ENCODE peak calls at places on chromosomes 12 and 14, in nine cellular contexts. One of them, this sample, is unnamed.

GRCh38 chr12:70258605-70259403 is 15.6 kb downstream of the CNOT2 start:
- DNase-seq in dorsolateral prefrontal cortex: no peak
- DNase-seq in right cardiac atrium: no peak
- DNase-seq in heart left ventricle: no peak
- DNase-seq in tibial artery: no peak
- DNase-seq in uterus: no peak
- DNase-seq in mesendoderm: peak
- DNase-seq in A549: no peak
- DNase-seq in body of pancreas: no peak
- DNase-seq in this sample: no peak

GRCh38 chr12:57456145-57456700 is 1.1 kb downstream of the INHBE start:
- DNase-seq in dorsolateral prefrontal cortex: no peak
- DNase-seq in right cardiac atrium: no peak
- DNase-seq in heart left ventricle: no peak
- DNase-seq in tibial artery: no peak
- DNase-seq in uterus: no peak
- DNase-seq in mesendoderm: peak
- DNase-seq in A549: peak
- DNase-seq in body of pancreas: no peak
- DNase-seq in this sample: no peak

GRCh38 chr14:52071675-52072074 is 2.8 kb upstream of the NID2 start:
- DNase-seq in dorsolateral prefrontal cortex: no peak
- DNase-seq in right cardiac atrium: no peak
- DNase-seq in heart left ventricle: no peak
- DNase-seq in tibial artery: no peak
- DNase-seq in uterus: no peak
- DNase-seq in mesendoderm: peak
- DNase-seq in A549: no peak
- DNase-seq in body of pancreas: no peak
- DNase-seq in this sample: no peak

GRCh38 chr12:45613306-45613705 is 116.2 kb upstream of the ARID2 start:
- DNase-seq in dorsolateral prefrontal cortex: no peak
- DNase-seq in right cardiac atrium: no peak
- DNase-seq in heart left ventricle: no peak
- DNase-seq in tibial artery: no peak
- DNase-seq in uterus: no peak
- DNase-seq in mesendoderm: no peak
- DNase-seq in A549: no peak
- DNase-seq in body of pancreas: no peak
- DNase-seq in this sample: no peak

GRCh38 chr12:67811437-67812361 is 163.2 kb downstream of the DYRK2 start:
- DNase-seq in dorsolateral prefrontal cortex: no peak
- DNase-seq in right cardiac atrium: no peak
- DNase-seq in heart left ventricle: no peak
- DNase-seq in tibial artery: no peak
- DNase-seq in uterus: no peak
- DNase-seq in mesendoderm: peak
- DNase-seq in A549: no peak
- DNase-seq in body of pancreas: no peak
- DNase-seq in this sample: no peak

GRCh38 chr14:21229821-21230220 is 39.4 kb downstream of the HNRNPC start:
- DNase-seq in dorsolateral prefrontal cortex: no peak
- DNase-seq in right cardiac atrium: no peak
- DNase-seq in heart left ventricle: no peak
- DNase-seq in tibial artery: no peak
- DNase-seq in uterus: no peak
- DNase-seq in mesendoderm: no peak
- DNase-seq in A549: no peak
- DNase-seq in body of pancreas: no peak
- DNase-seq in this sample: no peak

GRCh38 chr14:58789756-58790155 is 152.0 kb downstream of the DACT1 start:
- DNase-seq in dorsolateral prefrontal cortex: no peak
- DNase-seq in right cardiac atrium: no peak
- DNase-seq in heart left ventricle: no peak
- DNase-seq in tibial artery: no peak
- DNase-seq in uterus: no peak
- DNase-seq in mesendoderm: no peak
- DNase-seq in A549: no peak
- DNase-seq in body of pancreas: no peak
- DNase-seq in this sample: no peak

GRCh38 chr12:130043685-130044421 is 118.4 kb upstream of the FZD10 start:
- DNase-seq in dorsolateral prefrontal cortex: no peak
- DNase-seq in right cardiac atrium: no peak
- DNase-seq in heart left ventricle: no peak
- DNase-seq in tibial artery: no peak
- DNase-seq in uterus: no peak
- DNase-seq in mesendoderm: no peak
- DNase-seq in A549: no peak
- DNase-seq in body of pancreas: no peak
- DNase-seq in this sample: no peak

GRCh38 chr12:120590741-120591407 is 9.7 kb upstream of the POP5 start:
- DNase-seq in dorsolateral prefrontal cortex: no peak
- DNase-seq in right cardiac atrium: no peak
- DNase-seq in heart left ventricle: no peak
- DNase-seq in tibial artery: no peak
- DNase-seq in uterus: no peak
- DNase-seq in mesendoderm: no peak
- DNase-seq in A549: no peak
- DNase-seq in body of pancreas: no peak
- DNase-seq in this sample: no peak

GRCh38 chr12:121240484-121241202 is 30.7 kb downstream of the P2RX4 start:
- DNase-seq in dorsolateral prefrontal cortex: peak
- DNase-seq in right cardiac atrium: peak
- DNase-seq in heart left ventricle: peak
- DNase-seq in tibial artery: peak
- DNase-seq in uterus: peak
- DNase-seq in mesendoderm: peak
- DNase-seq in A549: no peak
- DNase-seq in body of pancreas: peak
- DNase-seq in this sample: no peak

GRCh38 chr12:104671407-104672095 is 214.8 kb downstream of the CHST11 start:
- DNase-seq in dorsolateral prefrontal cortex: peak
- DNase-seq in right cardiac atrium: peak
- DNase-seq in heart left ventricle: peak
- DNase-seq in tibial artery: peak
- DNase-seq in uterus: peak
- DNase-seq in mesendoderm: peak
- DNase-seq in A549: peak
- DNase-seq in body of pancreas: peak
- DNase-seq in this sample: no peak

GRCh38 chr14:84826349-84826748 is 703.6 kb upstream of the FLRT2 start:
- DNase-seq in dorsolateral prefrontal cortex: peak
- DNase-seq in right cardiac atrium: no peak
- DNase-seq in heart left ventricle: no peak
- DNase-seq in tibial artery: no peak
- DNase-seq in uterus: no peak
- DNase-seq in mesendoderm: no peak
- DNase-seq in A549: no peak
- DNase-seq in body of pancreas: no peak
- DNase-seq in this sample: no peak

GRCh38 chr14:33567736-33568124 is 383.1 kb downstream of the EGLN3 start:
- DNase-seq in dorsolateral prefrontal cortex: no peak
- DNase-seq in right cardiac atrium: no peak
- DNase-seq in heart left ventricle: no peak
- DNase-seq in tibial artery: no peak
- DNase-seq in uterus: no peak
- DNase-seq in mesendoderm: no peak
- DNase-seq in A549: no peak
- DNase-seq in body of pancreas: no peak
- DNase-seq in this sample: no peak

GRCh38 chr12:2960432-2960956 is 1.3 kb downstream of the TEAD4 start:
- DNase-seq in dorsolateral prefrontal cortex: no peak
- DNase-seq in right cardiac atrium: no peak
- DNase-seq in heart left ventricle: no peak
- DNase-seq in tibial artery: no peak
- DNase-seq in uterus: no peak
- DNase-seq in mesendoderm: peak
- DNase-seq in A549: peak
- DNase-seq in body of pancreas: no peak
- DNase-seq in this sample: no peak

GRCh38 chr12:79069009-79069408 is 204.4 kb downstream of the SYT1 start:
- DNase-seq in dorsolateral prefrontal cortex: no peak
- DNase-seq in right cardiac atrium: no peak
- DNase-seq in heart left ventricle: no peak
- DNase-seq in tibial artery: no peak
- DNase-seq in uterus: no peak
- DNase-seq in mesendoderm: no peak
- DNase-seq in A549: no peak
- DNase-seq in body of pancreas: no peak
- DNase-seq in this sample: no peak

GRCh38 chr14:20419404-20419803 is 6.1 kb upstream of the TEP1 start:
- DNase-seq in dorsolateral prefrontal cortex: no peak
- DNase-seq in right cardiac atrium: no peak
- DNase-seq in heart left ventricle: no peak
- DNase-seq in tibial artery: no peak
- DNase-seq in uterus: no peak
- DNase-seq in mesendoderm: no peak
- DNase-seq in A549: no peak
- DNase-seq in body of pancreas: no peak
- DNase-seq in this sample: no peak

GRCh38 chr14:58821421-58821820 is 183.7 kb downstream of the DACT1 start:
- DNase-seq in dorsolateral prefrontal cortex: no peak
- DNase-seq in right cardiac atrium: no peak
- DNase-seq in heart left ventricle: no peak
- DNase-seq in tibial artery: no peak
- DNase-seq in uterus: no peak
- DNase-seq in mesendoderm: peak
- DNase-seq in A549: no peak
- DNase-seq in body of pancreas: no peak
- DNase-seq in this sample: no peak

GRCh38 chr12:29638528-29638927 is 141.0 kb upstream of the OVCH1 start:
- DNase-seq in dorsolateral prefrontal cortex: no peak
- DNase-seq in right cardiac atrium: no peak
- DNase-seq in heart left ventricle: no peak
- DNase-seq in tibial artery: no peak
- DNase-seq in uterus: no peak
- DNase-seq in mesendoderm: peak
- DNase-seq in A549: no peak
- DNase-seq in body of pancreas: no peak
- DNase-seq in this sample: no peak

GRCh38 chr12:117646595-117646994 is 285.2 kb upstream of the NOS1 start:
- DNase-seq in dorsolateral prefrontal cortex: no peak
- DNase-seq in right cardiac atrium: no peak
- DNase-seq in heart left ventricle: no peak
- DNase-seq in tibial artery: no peak
- DNase-seq in uterus: no peak
- DNase-seq in mesendoderm: no peak
- DNase-seq in A549: no peak
- DNase-seq in body of pancreas: no peak
- DNase-seq in this sample: no peak

GRCh38 chr12:79444089-79444488 is 246.7 kb downstream of the PAWR start:
- DNase-seq in dorsolateral prefrontal cortex: no peak
- DNase-seq in right cardiac atrium: no peak
- DNase-seq in heart left ventricle: no peak
- DNase-seq in tibial artery: no peak
- DNase-seq in uterus: no peak
- DNase-seq in mesendoderm: no peak
- DNase-seq in A549: no peak
- DNase-seq in body of pancreas: no peak
- DNase-seq in this sample: no peak

DNA sequence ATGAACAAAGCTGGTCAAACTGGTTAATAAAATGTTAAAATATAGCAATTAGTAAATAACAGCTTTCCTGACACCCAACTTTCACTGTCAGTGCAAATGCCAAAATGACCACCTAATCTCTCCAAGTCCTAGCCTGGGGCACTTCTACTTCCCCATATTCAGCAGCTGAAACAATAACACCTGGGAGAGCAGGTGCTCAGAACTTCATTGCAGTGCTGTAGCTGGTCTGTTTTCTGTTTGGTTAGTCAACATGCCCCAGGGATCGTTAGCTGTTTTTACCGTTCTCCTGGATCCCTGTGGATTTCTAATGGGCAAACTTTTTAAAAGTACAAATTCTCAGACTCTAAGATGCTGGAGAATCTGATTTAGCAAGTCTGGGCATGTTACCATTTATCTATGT is 759.7 kb downstream of the GALC start:
- DNase-seq in dorsolateral prefrontal cortex: no peak
- DNase-seq in right cardiac atrium: no peak
- DNase-seq in heart left ventricle: no peak
- DNase-seq in tibial artery: no peak
- DNase-seq in uterus: no peak
- DNase-seq in mesendoderm: peak
- DNase-seq in A549: no peak
- DNase-seq in body of pancreas: no peak
- DNase-seq in this sample: no peak
- H3K4me3 ChIP-seq in dorsolateral prefrontal cortex: no peak
- H3K4me3 ChIP-seq in right cardiac atrium: no peak
- H3K4me3 ChIP-seq in heart left ventricle: no peak
- H3K4me3 ChIP-seq in tibial artery: no peak
- H3K4me3 ChIP-seq in uterus: no peak
- H3K4me3 ChIP-seq in mesendoderm: no peak
- H3K4me3 ChIP-seq in A549: no peak
- H3K4me3 ChIP-seq in body of pancreas: no peak
- H3K4me3 ChIP-seq in this sample: no peak

DNA sequence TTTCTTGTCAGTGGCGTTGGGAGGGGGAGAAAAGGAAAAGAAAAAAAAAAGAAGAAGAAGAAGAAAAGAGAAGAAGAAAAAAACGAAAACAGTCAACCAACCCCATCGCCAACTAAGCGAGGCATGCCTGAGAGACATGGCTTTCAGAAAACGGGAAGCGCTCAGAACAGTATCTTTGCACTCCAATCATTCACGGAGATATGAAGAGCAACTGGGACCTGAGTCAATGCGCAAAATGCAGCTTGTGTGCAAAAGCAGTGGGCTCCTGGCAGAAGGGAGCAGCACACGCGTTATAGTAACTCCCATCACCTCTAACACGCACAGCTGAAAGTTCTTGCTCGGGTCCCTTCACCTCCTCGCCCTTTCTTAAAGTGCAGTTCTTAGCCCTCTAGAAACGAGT is 1.9 kb downstream of the ASCL1 start:
- DNase-seq in dorsolateral prefrontal cortex: no peak
- DNase-seq in right cardiac atrium: no peak
- DNase-seq in heart left ventricle: no peak
- DNase-seq in tibial artery: no peak
- DNase-seq in uterus: no peak
- DNase-seq in mesendoderm: no peak
- DNase-seq in A549: no peak
- DNase-seq in body of pancreas: no peak
- DNase-seq in this sample: no peak
- H3K4me3 ChIP-seq in dorsolateral prefrontal cortex: peak
- H3K4me3 ChIP-seq in right cardiac atrium: no peak
- H3K4me3 ChIP-seq in heart left ventricle: no peak
- H3K4me3 ChIP-seq in tibial artery: no peak
- H3K4me3 ChIP-seq in uterus: no peak
- H3K4me3 ChIP-seq in mesendoderm: no peak
- H3K4me3 ChIP-seq in A549: no peak
- H3K4me3 ChIP-seq in body of pancreas: no peak
- H3K4me3 ChIP-seq in this sample: no peak

GRCh38 chr12:55739025-55739378 is 3.9 kb upstream of the GDF11 start:
- DNase-seq in dorsolateral prefrontal cortex: no peak
- DNase-seq in right cardiac atrium: no peak
- DNase-seq in heart left ventricle: no peak
- DNase-seq in tibial artery: no peak
- DNase-seq in uterus: no peak
- DNase-seq in mesendoderm: no peak
- DNase-seq in A549: no peak
- DNase-seq in body of pancreas: no peak
- DNase-seq in this sample: no peak
- H3K4me3 ChIP-seq in dorsolateral prefrontal cortex: peak
- H3K4me3 ChIP-seq in right cardiac atrium: no peak
- H3K4me3 ChIP-seq in heart left ventricle: peak
- H3K4me3 ChIP-seq in tibial artery: no peak
- H3K4me3 ChIP-seq in uterus: no peak
- H3K4me3 ChIP-seq in mesendoderm: no peak
- H3K4me3 ChIP-seq in A549: peak
- H3K4me3 ChIP-seq in body of pancreas: no peak
- H3K4me3 ChIP-seq in this sample: no peak

GRCh38 chr14:103541944-103542544 is 13.0 kb downstream of the TRMT61A start:
- DNase-seq in dorsolateral prefrontal cortex: no peak
- DNase-seq in right cardiac atrium: peak
- DNase-seq in heart left ventricle: peak
- DNase-seq in tibial artery: no peak
- DNase-seq in uterus: no peak
- DNase-seq in mesendoderm: peak
- DNase-seq in A549: no peak
- DNase-seq in body of pancreas: no peak
- DNase-seq in this sample: no peak
- H3K4me3 ChIP-seq in dorsolateral prefrontal cortex: peak
- H3K4me3 ChIP-seq in right cardiac atrium: no peak
- H3K4me3 ChIP-seq in heart left ventricle: no peak
- H3K4me3 ChIP-seq in tibial artery: no peak
- H3K4me3 ChIP-seq in uterus: no peak
- H3K4me3 ChIP-seq in mesendoderm: no peak
- H3K4me3 ChIP-seq in A549: no peak
- H3K4me3 ChIP-seq in body of pancreas: no peak
- H3K4me3 ChIP-seq in this sample: no peak

This sample was measured in iPS DF 6.9.